ENCODE peak calls at places on chromosomes 2 and 18, in four cellular contexts. V is GM12878, S is K562, H is HepG2. O is an unnamed sample.

GRCh38 chr2:12442627-12442928 is 274.2 kb upstream of the TRIB2 start:
- DNase-seq in V (no peak), H (no peak), S (no peak), O (no peak)

GRCh38 chr18:211582-211981 is 53.2 kb downstream of the USP14 start:
- DNase-seq in H (no peak), S (no peak), V (no peak), O (no peak)

GRCh38 chr2:150162241-150162942 is 325.1 kb downstream of the RND3 start:
- DNase-seq in V (no peak), S (no peak), H (no peak), O (no peak)

GRCh38 chr2:240711701-240712100 is 20.0 kb downstream of the AQP12A start:
- DNase-seq in H (no peak), V (no peak), S (no peak), O (no peak)

GRCh38 chr2:150609831-150610582 is 122.5 kb upstream of the RND3 start:
- DNase-seq in S (no peak), H (no peak), V (no peak), O (no peak)

GRCh38 chr18:49368876-49369440 is 91.5 kb downstream of the DYM start:
- DNase-seq in S (no peak), V (no peak), H (peak), O (no peak)

GRCh38 chr2:225334524-225334923 is 65.0 kb upstream of the NYAP2 start:
- DNase-seq in S (no peak), V (no peak), H (no peak), O (no peak)

GRCh38 chr18:68735498-68736343 is 20.8 kb upstream of the TMX3 start:
- DNase-seq in V (no peak), S (peak), H (peak), O (peak)

GRCh38 chr18:49021433-49022129 is 70.8 kb upstream of the SMAD7 start:
- DNase-seq in S (peak), H (peak), V (peak), O (peak)

GRCh38 chr18:66439670-66440069 is 164.2 kb downstream of the CDH19 start:
- DNase-seq in H (no peak), S (no peak), V (no peak), O (no peak)

GRCh38 chr2:217393585-217394032 is 533.7 kb upstream of the TNP1 start:
- DNase-seq in H (no peak), S (no peak), V (no peak), O (no peak)

GRCh38 chr2:61718965-61719364 is 134.9 kb downstream of the FAM161A start:
- DNase-seq in H (no peak), S (no peak), V (no peak), O (no peak)

GRCh38 chr2:100228967-100229366 is 86.6 kb upstream of the AFF3 start:
- DNase-seq in H (no peak), S (no peak), V (no peak), O (no peak)

GRCh38 chr18:79385749-79386341 is 9.9 kb upstream of the NFATC1 start:
- DNase-seq in S (no peak), V (no peak), H (no peak), O (no peak)

GRCh38 chr18:33906046-33906445 is 318.7 kb downstream of the NOL4 start:
- DNase-seq in H (no peak), V (no peak), S (no peak), O (no peak)

GRCh38 chr2:120349125-120349921 is 3.4 kb downstream of the INHBB start:
- DNase-seq in V (no peak), S (no peak), H (no peak), O (no peak)

GRCh38 chr2:46650556-46651001 is 171.2 kb downstream of the TMEM247 start:
- DNase-seq in H (peak), V (peak), S (peak), O (peak)

GRCh38 chr2:199704358-199705238 is 146.4 kb downstream of the FTCDNL1 start:
- DNase-seq in H (peak), S (peak), V (no peak), O (peak)

GRCh38 chr2:74919827-74920226 is 38.6 kb upstream of the POLE4 start:
- DNase-seq in S (peak), V (no peak), H (peak), O (peak)

GRCh38 chr2:74540291-74540690 is 10.6 kb downstream of the HTRA2 start:
- DNase-seq in H (no peak), V (no peak), S (no peak), O (no peak)

GRCh38 chr2:100052645-100053044 is 89.7 kb downstream of the AFF3 start:
- DNase-seq in S (no peak), V (no peak), H (no peak), O (no peak)

GRCh38 chr2:66251520-66251919 is 183.4 kb upstream of the MEIS1 start:
- DNase-seq in H (no peak), V (no peak), S (no peak), O (no peak)

GRCh38 chr2:133848111-133848649 is 279.9 kb upstream of the NCKAP5 start:
- DNase-seq in V (no peak), S (no peak), H (no peak), O (no peak)

GRCh38 chr2:152284398-152284797 is 50.6 kb upstream of the FMNL2 start:
- DNase-seq in V (no peak), H (no peak), S (no peak), O (no peak)
- TF ChIP-seq BHLHE40 in V (no peak), H (no peak), S (no peak), O (no peak)

GRCh38 chr2:174787485-174788205 is 23.4 kb upstream of the CHRNA1 start:
- DNase-seq in V (no peak), H (peak), S (no peak), O (no peak)
- TF ChIP-seq SP1 in V (no peak), H (no peak), S (no peak), O (no peak)

DNA sequence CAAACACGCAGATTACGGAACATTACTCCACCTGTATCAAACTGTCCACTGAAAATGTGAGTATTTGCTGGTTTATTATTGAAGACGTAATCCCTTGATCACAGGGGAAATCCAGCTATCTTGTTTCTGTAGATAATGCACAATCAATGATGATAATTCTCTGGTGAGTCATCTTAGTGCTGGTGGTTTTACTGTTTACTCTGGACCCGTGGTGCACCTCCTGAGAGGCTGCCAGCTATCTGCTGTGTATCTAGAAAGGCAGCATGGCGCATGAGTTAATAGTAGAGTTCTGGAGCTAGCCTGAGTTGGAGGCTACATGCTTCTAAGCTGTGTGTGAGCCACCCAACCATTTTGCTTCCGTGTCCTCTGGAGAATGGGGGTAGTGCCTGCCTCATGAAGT is 6.5 kb downstream of the NCAPH start:
- DNase-seq in V (no peak), H (peak), S (no peak), O (no peak)
- TF ChIP-seq BHLHE40 in V (no peak), H (no peak), S (no peak), O (no peak)

DNA sequence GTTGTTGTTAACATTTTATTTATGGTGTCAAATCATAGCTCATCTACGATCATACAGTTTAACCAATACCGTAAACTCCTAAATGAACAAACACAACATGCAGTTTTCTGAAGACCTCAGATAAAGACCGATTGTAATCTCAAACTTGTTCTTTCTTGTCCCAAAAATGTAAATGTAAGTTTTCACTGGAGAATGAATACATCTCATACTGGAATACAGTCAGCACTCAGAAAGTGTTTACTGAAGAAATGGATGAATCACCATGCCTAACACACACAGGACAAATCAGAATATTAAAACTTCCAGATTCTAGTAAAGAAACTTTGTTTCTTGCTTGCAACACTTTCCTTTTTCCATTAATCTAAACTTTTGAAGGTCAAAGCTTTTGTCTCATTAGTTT is 380.5 kb downstream of the DLGAP1 start:
- DNase-seq in S (no peak), H (no peak), V (no peak), O (no peak)
- TF ChIP-seq SP1 in S (no peak), H (no peak), V (no peak), O (no peak)

GRCh38 chr2:37871453-37872191 is 53.5 kb upstream of the RMDN2 start:
- DNase-seq in H (no peak), V (no peak), S (no peak), O (no peak)
- TF ChIP-seq BHLHE40 in H (no peak), V (no peak), S (no peak), O (no peak)

DNA sequence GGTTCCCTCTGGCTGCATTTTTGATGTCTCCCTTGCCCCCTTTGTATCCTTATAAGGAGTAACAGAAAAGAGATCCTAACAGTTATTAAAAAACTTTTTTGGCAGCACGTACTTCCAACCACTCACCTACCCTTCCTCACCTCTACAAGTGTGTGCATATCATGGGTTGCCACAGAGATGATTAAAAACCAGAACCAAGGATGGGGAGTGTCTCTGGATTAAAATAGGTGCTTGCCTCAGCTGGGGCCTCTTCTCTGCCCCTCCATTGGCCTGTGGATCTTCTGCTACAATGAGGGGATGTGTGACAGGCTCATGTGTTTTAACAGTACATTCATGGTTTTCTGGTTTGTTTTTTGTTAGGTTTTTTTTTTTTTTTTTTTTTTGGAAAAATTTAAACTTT is 160.8 kb downstream of the FHOD3 start:
- DNase-seq in S (no peak), H (no peak), V (no peak), O (no peak)
- TF ChIP-seq SP1 in S (no peak), H (no peak), V (no peak), O (no peak)

GRCh38 chr2:13652531-13653313 is 936.0 kb downstream of the TRIB2 start:
- DNase-seq in H (no peak), V (no peak), S (no peak), O (no peak)
- TF ChIP-seq BHLHE40 in H (no peak), V (no peak), S (no peak), O (no peak)

O was measured in HEK293T.